ENCODE peak calls at places on chromosomes 6 and 20, in four cellular contexts. E, T, U and D are unnamed samples.

GRCh38 chr20:24684421-24684871 is 215.0 kb downstream of the SYNDIG1 start:
- DNase-seq in E (no peak), T (no peak), U (no peak), D (no peak)

GRCh38 chr20:36482044-36482473 is 59.3 kb upstream of the MYL9 start:
- DNase-seq in T (no peak), U (no peak), E (no peak), D (no peak)

GRCh38 chr6:2021713-2022125 is 223.7 kb downstream of the GMDS start:
- DNase-seq in U (no peak), E (no peak), T (no peak), D (no peak)

GRCh38 chr6:73180718-73181619 is 44.3 kb downstream of the KHDC1L start:
- DNase-seq in T (peak), E (no peak), U (peak), D (peak)

GRCh38 chr20:58546312-58546711 is 31.1 kb upstream of the APCDD1L start:
- DNase-seq in E (no peak), T (no peak), U (no peak), D (no peak)

GRCh38 chr6:122374307-122374706 is 25.1 kb upstream of the HSF2 start:
- DNase-seq in E (no peak), T (no peak), U (no peak), D (no peak)

GRCh38 chr6:107625264-107625663 is 135.3 kb downstream of the SOBP start:
- DNase-seq in U (no peak), E (no peak), T (no peak), D (no peak)

GRCh38 chr20:17990278-17990972 is 21.6 kb downstream of the MGME1 start:
- DNase-seq in U (no peak), T (no peak), E (no peak), D (no peak)

GRCh38 chr20:37882961-37883712 is 19.8 kb upstream of the VSTM2L start:
- DNase-seq in T (no peak), E (no peak), U (peak), D (no peak)

GRCh38 chr6:134875367-134875766 is 74.5 kb downstream of the ALDH8A1 start:
- DNase-seq in U (no peak), T (peak), E (no peak), D (no peak)

GRCh38 chr20:2108987-2109386 is 7.4 kb downstream of the STK35 start:
- DNase-seq in T (no peak), E (no peak), U (peak), D (no peak)

GRCh38 chr6:41740366-41741162 is 5.2 kb upstream of the TFEB start:
- DNase-seq in E (no peak), U (no peak), T (no peak), D (no peak)

GRCh38 chr6:66128676-66129075 is 421.6 kb upstream of the EYS start:
- DNase-seq in E (no peak), T (no peak), U (no peak), D (no peak)

GRCh38 chr20:36726168-36726567 is 19.7 kb downstream of the NDRG3 start:
- DNase-seq in E (no peak), T (no peak), U (no peak), D (no peak)

GRCh38 chr6:11763460-11764249 is 14.9 kb downstream of the ADTRP start:
- DNase-seq in U (no peak), T (no peak), E (no peak), D (no peak)

GRCh38 chr20:44074252-44075151 is 112.5 kb downstream of the JPH2 start:
- DNase-seq in E (no peak), U (no peak), T (no peak), D (no peak)

GRCh38 chr6:15530411-15530810 is 132.4 kb downstream of the DTNBP1 start:
- DNase-seq in T (no peak), E (no peak), U (no peak), D (no peak)

GRCh38 chr20:9945406-9945805 is 89.4 kb upstream of the ANKEF1 start:
- DNase-seq in T (no peak), U (no peak), E (no peak), D (no peak)

GRCh38 chr6:18022398-18023231 is 35.2 kb upstream of the KIF13A start:
- DNase-seq in T (no peak), U (no peak), E (peak), D (no peak)

GRCh38 chr6:105545206-105545920 is 142.5 kb upstream of the PREP start:
- DNase-seq in T (no peak), E (no peak), U (no peak), D (no peak)
- TF ChIP-seq ELF4 in T (no peak), E (no peak), U (no peak), D (no peak)

GRCh38 chr6:27428502-27428901 is 39.9 kb downstream of the ZNF391 start:
- DNase-seq in E (no peak), U (no peak), T (no peak), D (no peak)

GRCh38 chr6:27419363-27419762 is 30.8 kb downstream of the ZNF391 start:
- DNase-seq in U (no peak), T (no peak), E (no peak), D (no peak)

GRCh38 chr6:27426045-27426620 is 37.6 kb downstream of the ZNF391 start:
- DNase-seq in E (no peak), T (no peak), U (no peak), D (no peak)

DNA sequence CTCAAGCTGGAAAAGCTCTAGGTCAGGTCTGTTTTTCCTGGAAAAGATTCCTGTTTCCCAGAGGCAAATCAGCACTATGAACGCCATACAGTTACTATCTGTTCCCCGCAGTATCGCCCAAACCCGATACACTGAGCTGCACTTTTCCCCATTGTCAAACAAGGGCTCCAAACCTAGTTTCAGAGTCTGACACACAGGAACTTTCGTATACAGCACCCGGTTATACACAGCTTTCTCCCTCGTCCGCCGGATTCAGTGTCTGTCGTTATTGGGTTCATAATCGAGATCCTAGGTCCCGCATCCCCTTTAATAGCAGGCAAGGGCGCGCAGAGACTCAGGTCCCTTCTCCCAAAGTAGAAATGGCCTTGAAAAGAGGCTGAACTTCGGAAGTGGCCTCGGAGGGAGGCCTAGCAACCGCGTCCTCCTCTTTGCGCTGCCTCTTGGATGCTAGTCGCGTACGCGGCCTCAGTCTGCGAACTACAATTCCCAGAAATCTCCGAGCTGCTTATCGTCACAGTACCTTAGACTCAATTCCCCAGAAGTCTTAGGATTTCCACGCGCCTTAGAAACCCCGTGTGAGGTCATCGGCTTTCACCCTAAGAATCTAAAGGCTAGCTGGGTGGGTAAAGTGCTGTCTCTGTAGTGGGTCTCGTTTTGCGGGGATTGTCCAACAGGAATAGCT is 34.2 kb downstream of the ZNF391 start:
- DNase-seq in T (no peak), E (peak), U (no peak), D (no peak)
- TF ChIP-seq ELF4 in T (no peak), E (no peak), U (no peak), D (no peak)

GRCh38 chr6:26249709-26249958 is 115.4 kb upstream of the BTN3A2 start:
- DNase-seq in T (no peak), E (no peak), U (no peak), D (no peak)
- TF ChIP-seq ELF4 in T (no peak), E (no peak), U (no peak), D (no peak)

DNA sequence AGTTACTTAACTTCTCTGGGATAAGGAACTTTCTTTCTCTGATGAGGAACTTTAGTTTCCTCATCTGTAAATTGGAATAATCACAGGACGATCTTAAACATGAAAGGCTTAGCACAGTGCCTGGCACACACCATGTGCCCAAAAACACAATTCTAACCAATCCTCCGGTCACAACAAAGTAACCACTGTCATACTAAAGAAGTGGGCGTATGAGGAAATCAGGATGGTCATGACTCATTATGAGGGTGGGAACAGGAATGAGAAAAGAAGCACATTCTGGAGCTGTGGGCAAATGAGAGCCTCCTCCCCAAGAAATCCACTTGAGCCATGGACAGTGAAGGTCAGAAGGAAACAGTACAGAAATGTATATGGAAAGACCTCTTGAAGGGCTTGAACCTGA is 82.9 kb downstream of the LRFN2 start:
- DNase-seq in T (no peak), U (no peak), E (no peak), D (no peak)
- TF ChIP-seq ELF4 in T (no peak), U (no peak), E (no peak), D (no peak)

GRCh38 chr6:54681267-54681666 is 165.3 kb upstream of the FAM83B start:
- DNase-seq in E (no peak), U (no peak), T (no peak), D (no peak)
- TF ChIP-seq ELF4 in E (no peak), U (no peak), T (no peak), D (no peak)